ENCODE peak calls at places on chromosome 17, in nine cellular contexts. One of them, this sample, is unnamed.

GRCh38 chr17:35236821-35237220 is 6.1 kb upstream of the SLFN5 start:
- DNase-seq in lung: no peak
- DNase-seq in heart right ventricle: no peak
- DNase-seq in A673: no peak
- DNase-seq in fibroblast of lung: peak; percentile 70
- DNase-seq in tibial nerve: no peak
- DNase-seq in CD4-positive, CD25-positive, alpha-beta regulatory T cell: no peak
- DNase-seq in mesenchymal stem cell: no peak
- DNase-seq in CD8-positive, alpha-beta T cell: no peak
- DNase-seq in this sample: no peak

GRCh38 chr17:9002236-9002609 is 19.1 kb upstream of the NTN1 start:
- DNase-seq in fibroblast of lung: no peak
- DNase-seq in lung: no peak
- DNase-seq in A673: no peak
- DNase-seq in heart right ventricle: no peak
- DNase-seq in CD4-positive, CD25-positive, alpha-beta regulatory T cell: no peak
- DNase-seq in CD8-positive, alpha-beta T cell: no peak
- DNase-seq in mesenchymal stem cell: no peak
- DNase-seq in tibial nerve: no peak
- DNase-seq in this sample: no peak

GRCh38 chr17:55588446-55588845 is 77.2 kb upstream of the SMIM36 start:
- DNase-seq in fibroblast of lung: peak; percentile 47
- DNase-seq in CD8-positive, alpha-beta T cell: no peak
- DNase-seq in lung: no peak
- DNase-seq in heart right ventricle: no peak
- DNase-seq in tibial nerve: no peak
- DNase-seq in A673: no peak
- DNase-seq in CD4-positive, CD25-positive, alpha-beta regulatory T cell: no peak
- DNase-seq in mesenchymal stem cell: peak; percentile 17
- DNase-seq in this sample: no peak

GRCh38 chr17:70624208-70624607 is 454.9 kb downstream of the KCNJ2 start:
- DNase-seq in A673: no peak
- DNase-seq in mesenchymal stem cell: no peak
- DNase-seq in CD4-positive, CD25-positive, alpha-beta regulatory T cell: no peak
- DNase-seq in lung: no peak
- DNase-seq in tibial nerve: no peak
- DNase-seq in heart right ventricle: no peak
- DNase-seq in fibroblast of lung: no peak
- DNase-seq in CD8-positive, alpha-beta T cell: no peak
- DNase-seq in this sample: no peak

GRCh38 chr17:79019631-79020584 is 4.1 kb upstream of the C1QTNF1 start:
- DNase-seq in mesenchymal stem cell: peak; percentile 76
- DNase-seq in lung: no peak
- DNase-seq in heart right ventricle: peak; percentile 79
- DNase-seq in A673: peak; percentile 78
- DNase-seq in fibroblast of lung: peak; percentile 59
- DNase-seq in tibial nerve: peak; percentile 66
- DNase-seq in CD8-positive, alpha-beta T cell: peak; percentile 52
- DNase-seq in CD4-positive, CD25-positive, alpha-beta regulatory T cell: peak; percentile 47
- DNase-seq in this sample: peak; percentile 85

GRCh38 chr17:40598021-40598927 is 33.0 kb upstream of the CCR7 start:
- DNase-seq in fibroblast of lung: no peak
- DNase-seq in tibial nerve: no peak
- DNase-seq in mesenchymal stem cell: no peak
- DNase-seq in heart right ventricle: no peak
- DNase-seq in CD4-positive, CD25-positive, alpha-beta regulatory T cell: no peak
- DNase-seq in lung: no peak
- DNase-seq in CD8-positive, alpha-beta T cell: peak; percentile 63
- DNase-seq in A673: no peak
- DNase-seq in this sample: no peak

GRCh38 chr17:6910987-6911603 is 79.6 kb upstream of the TEKT1 start:
- DNase-seq in A673: peak; percentile 74
- DNase-seq in heart right ventricle: no peak
- DNase-seq in lung: no peak
- DNase-seq in CD4-positive, CD25-positive, alpha-beta regulatory T cell: peak; percentile 54
- DNase-seq in CD8-positive, alpha-beta T cell: no peak
- DNase-seq in mesenchymal stem cell: peak; percentile 59
- DNase-seq in tibial nerve: no peak
- DNase-seq in fibroblast of lung: peak; percentile 26
- DNase-seq in this sample: peak; percentile 89

GRCh38 chr17:15467592-15467991 is at the start of gene CDRT4:
- DNase-seq in CD4-positive, CD25-positive, alpha-beta regulatory T cell: no peak
- DNase-seq in mesenchymal stem cell: no peak
- DNase-seq in A673: no peak
- DNase-seq in tibial nerve: no peak
- DNase-seq in CD8-positive, alpha-beta T cell: no peak
- DNase-seq in heart right ventricle: no peak
- DNase-seq in fibroblast of lung: no peak
- DNase-seq in lung: no peak
- DNase-seq in this sample: no peak

GRCh38 chr17:64357191-64357981 is 33.3 kb downstream of the PECAM1 start:
- DNase-seq in A673: no peak
- DNase-seq in tibial nerve: peak; percentile 40
- DNase-seq in fibroblast of lung: peak; percentile 100
- DNase-seq in heart right ventricle: peak; percentile 66
- DNase-seq in CD8-positive, alpha-beta T cell: no peak
- DNase-seq in lung: no peak
- DNase-seq in mesenchymal stem cell: peak; percentile 91
- DNase-seq in CD4-positive, CD25-positive, alpha-beta regulatory T cell: no peak
- DNase-seq in this sample: peak; percentile 95

GRCh38 chr17:64355536-64356303 is 34.9 kb downstream of the PECAM1 start:
- DNase-seq in lung: no peak
- DNase-seq in tibial nerve: no peak
- DNase-seq in CD4-positive, CD25-positive, alpha-beta regulatory T cell: no peak
- DNase-seq in fibroblast of lung: peak; percentile 91
- DNase-seq in heart right ventricle: no peak
- DNase-seq in A673: no peak
- DNase-seq in mesenchymal stem cell: no peak
- DNase-seq in CD8-positive, alpha-beta T cell: no peak
- DNase-seq in this sample: no peak

GRCh38 chr17:64356304-64356686 is 34.4 kb downstream of the PECAM1 start:
- DNase-seq in CD8-positive, alpha-beta T cell: no peak
- DNase-seq in A673: no peak
- DNase-seq in heart right ventricle: no peak
- DNase-seq in tibial nerve: no peak
- DNase-seq in lung: no peak
- DNase-seq in fibroblast of lung: no peak
- DNase-seq in CD4-positive, CD25-positive, alpha-beta regulatory T cell: no peak
- DNase-seq in mesenchymal stem cell: no peak
- DNase-seq in this sample: no peak

GRCh38 chr17:64354824-64355535 is 35.7 kb downstream of the PECAM1 start:
- DNase-seq in A673: no peak
- DNase-seq in lung: no peak
- DNase-seq in tibial nerve: no peak
- DNase-seq in fibroblast of lung: peak; percentile 60
- DNase-seq in CD8-positive, alpha-beta T cell: no peak
- DNase-seq in CD4-positive, CD25-positive, alpha-beta regulatory T cell: no peak
- DNase-seq in heart right ventricle: no peak
- DNase-seq in mesenchymal stem cell: no peak
- DNase-seq in this sample: peak; percentile 66

DNA sequence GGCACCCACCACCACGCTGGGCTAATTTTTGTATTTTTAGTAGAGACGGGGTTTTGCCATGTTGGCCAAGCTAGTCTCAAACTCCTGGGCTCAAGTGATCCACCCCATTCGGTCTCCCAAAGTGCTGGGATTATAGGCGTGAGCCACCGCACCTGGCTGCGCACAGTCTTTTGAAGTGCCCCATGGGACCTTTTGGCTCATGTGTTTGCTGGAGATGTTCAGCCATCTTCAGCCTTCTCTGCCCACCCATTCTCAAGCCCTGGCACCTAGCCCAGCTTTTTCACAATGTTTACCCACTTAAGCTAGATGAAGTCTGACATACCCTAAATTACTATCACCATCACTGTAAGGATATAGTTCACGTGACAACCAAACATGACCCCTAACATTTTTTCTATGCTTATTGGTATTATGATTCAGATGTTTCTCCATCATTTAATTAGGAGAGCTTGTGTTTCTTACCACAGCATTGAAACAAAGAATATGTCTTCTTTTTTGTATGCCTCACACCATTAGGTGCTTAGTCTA is 32.3 kb downstream of the PECAM1 start:
- DNase-seq in tibial nerve: no peak
- DNase-seq in CD8-positive, alpha-beta T cell: no peak
- DNase-seq in heart right ventricle: no peak
- DNase-seq in CD4-positive, CD25-positive, alpha-beta regulatory T cell: no peak
- DNase-seq in lung: no peak
- DNase-seq in A673: no peak
- DNase-seq in mesenchymal stem cell: no peak
- DNase-seq in fibroblast of lung: peak; percentile 27
- DNase-seq in this sample: peak; percentile 49
- H3K36me3 ChIP-seq in tibial nerve: no peaks in the 10 kb centered on the region
- H3K36me3 ChIP-seq in CD8-positive, alpha-beta T cell: peaks cover 74% of the 10 kb centered on the region
- H3K36me3 ChIP-seq in heart right ventricle: no peaks in the 10 kb centered on the region
- H3K36me3 ChIP-seq in CD4-positive, CD25-positive, alpha-beta regulatory T cell: no peaks in the 10 kb centered on the region
- H3K36me3 ChIP-seq in lung: no peaks in the 10 kb centered on the region
- H3K36me3 ChIP-seq in A673: no peaks in the 10 kb centered on the region
- H3K36me3 ChIP-seq in mesenchymal stem cell: no peaks in the 10 kb centered on the region
- H3K36me3 ChIP-seq in fibroblast of lung: no peaks in the 10 kb centered on the region
- H3K36me3 ChIP-seq in this sample: no peaks in the 10 kb centered on the region

GRCh38 chr17:19445105-19445504 is 34.1 kb downstream of the RNF112 start:
- DNase-seq in fibroblast of lung: no peak
- DNase-seq in tibial nerve: no peak
- DNase-seq in CD4-positive, CD25-positive, alpha-beta regulatory T cell: no peak
- DNase-seq in A673: no peak
- DNase-seq in mesenchymal stem cell: no peak
- DNase-seq in heart right ventricle: no peak
- DNase-seq in lung: no peak
- DNase-seq in CD8-positive, alpha-beta T cell: no peak
- DNase-seq in this sample: no peak

GRCh38 chr17:19448341-19449268 is 37.6 kb downstream of the RNF112 start:
- DNase-seq in CD4-positive, CD25-positive, alpha-beta regulatory T cell: no peak
- DNase-seq in tibial nerve: no peak
- DNase-seq in heart right ventricle: no peak
- DNase-seq in lung: no peak
- DNase-seq in mesenchymal stem cell: peak; percentile 98
- DNase-seq in CD8-positive, alpha-beta T cell: no peak
- DNase-seq in A673: peak; percentile 86
- DNase-seq in fibroblast of lung: peak; percentile 98
- DNase-seq in this sample: peak; percentile 96

GRCh38 chr17:19443148-19443547 is 32.1 kb downstream of the RNF112 start:
- DNase-seq in tibial nerve: no peak
- DNase-seq in heart right ventricle: no peak
- DNase-seq in CD4-positive, CD25-positive, alpha-beta regulatory T cell: no peak
- DNase-seq in CD8-positive, alpha-beta T cell: no peak
- DNase-seq in mesenchymal stem cell: no peak
- DNase-seq in fibroblast of lung: no peak
- DNase-seq in A673: no peak
- DNase-seq in lung: no peak
- DNase-seq in this sample: no peak

DNA sequence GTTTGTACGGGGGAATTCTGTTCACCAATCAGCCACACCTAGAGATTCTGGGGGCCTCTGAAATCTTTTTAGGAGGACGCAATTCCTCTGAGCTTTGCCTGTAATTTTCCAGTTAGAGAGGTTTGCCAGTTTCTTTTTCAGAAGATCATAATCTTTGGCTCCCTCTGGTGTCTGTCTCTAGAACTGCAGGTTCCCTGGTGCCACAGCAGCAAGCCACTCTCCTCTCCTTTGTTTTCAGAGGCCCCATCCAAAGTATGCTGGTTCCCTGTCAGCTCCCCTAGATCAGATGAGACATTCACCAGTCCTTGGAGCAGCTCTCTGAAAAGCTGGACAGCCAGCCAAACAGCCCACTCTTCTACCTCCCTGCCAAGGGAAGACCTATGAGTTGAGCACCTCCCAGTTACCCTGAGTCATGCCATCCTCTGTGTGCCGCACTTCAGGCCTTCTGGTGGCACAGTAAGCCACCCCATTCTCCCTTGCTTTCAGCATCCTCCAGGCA is 36.1 kb downstream of the RNF112 start:
- DNase-seq in mesenchymal stem cell: peak; percentile 82
- DNase-seq in lung: peak; percentile 74
- DNase-seq in CD8-positive, alpha-beta T cell: peak; percentile 78
- DNase-seq in tibial nerve: peak; percentile 54
- DNase-seq in CD4-positive, CD25-positive, alpha-beta regulatory T cell: peak; percentile 73
- DNase-seq in A673: peak; percentile 88
- DNase-seq in fibroblast of lung: peak; percentile 47
- DNase-seq in heart right ventricle: peak; percentile 82
- DNase-seq in this sample: peak; percentile 94
- H3K4me1 ChIP-seq in mesenchymal stem cell: peaks cover 2% of the 10 kb centered on the region
- H3K4me1 ChIP-seq in lung: no peaks in the 10 kb centered on the region
- H3K4me1 ChIP-seq in CD8-positive, alpha-beta T cell: no peaks in the 10 kb centered on the region
- H3K4me1 ChIP-seq in tibial nerve: peaks cover 30% of the 10 kb centered on the region
- H3K4me1 ChIP-seq in CD4-positive, CD25-positive, alpha-beta regulatory T cell: no peaks in the 10 kb centered on the region
- H3K4me1 ChIP-seq in A673: peaks cover 32% of the 10 kb centered on the region
- H3K4me1 ChIP-seq in fibroblast of lung: peaks cover 20% of the 10 kb centered on the region
- H3K4me1 ChIP-seq in heart right ventricle: peaks cover 13% of the 10 kb centered on the region
- H3K4me1 ChIP-seq in this sample: peaks cover 29% of the 10 kb centered on the region

DNA sequence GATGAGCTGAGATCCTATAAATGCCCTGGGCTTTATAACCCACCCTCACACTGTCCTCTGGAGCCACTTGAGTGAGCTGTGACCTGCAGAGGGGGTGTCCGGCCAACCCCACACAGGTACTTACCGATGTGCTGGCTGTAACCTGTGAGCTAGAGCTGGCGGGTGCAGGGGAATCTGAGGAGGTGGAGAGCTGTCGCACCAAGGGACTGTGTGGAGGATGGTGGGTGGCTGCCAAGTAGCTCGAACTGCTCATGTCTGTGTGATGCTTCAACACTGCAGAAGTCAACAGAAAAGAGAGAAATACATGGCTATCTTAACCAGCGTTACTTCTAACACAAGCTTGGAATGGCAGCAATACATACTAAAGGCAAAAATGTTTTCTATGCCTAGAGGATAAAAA is 39.4 kb downstream of the STH start:
- DNase-seq in CD8-positive, alpha-beta T cell: no peak
- DNase-seq in CD4-positive, CD25-positive, alpha-beta regulatory T cell: no peak
- DNase-seq in mesenchymal stem cell: no peak
- DNase-seq in heart right ventricle: no peak
- DNase-seq in tibial nerve: no peak
- DNase-seq in lung: no peak
- DNase-seq in A673: no peak
- DNase-seq in fibroblast of lung: no peak
- DNase-seq in this sample: no peak
- H3K36me3 ChIP-seq in CD8-positive, alpha-beta T cell: peaks cover 84% of the 10 kb centered on the region
- H3K36me3 ChIP-seq in CD4-positive, CD25-positive, alpha-beta regulatory T cell: peaks cover 87% of the 10 kb centered on the region
- H3K36me3 ChIP-seq in mesenchymal stem cell: peaks cover 29% of the 10 kb centered on the region
- H3K36me3 ChIP-seq in heart right ventricle: no peaks in the 10 kb centered on the region
- H3K36me3 ChIP-seq in tibial nerve: peaks cover 35% of the 10 kb centered on the region
- H3K36me3 ChIP-seq in lung: peaks cover 35% of the 10 kb centered on the region
- H3K36me3 ChIP-seq in A673: peaks cover 60% of the 10 kb centered on the region
- H3K36me3 ChIP-seq in fibroblast of lung: peaks cover 10% of the 10 kb centered on the region
- H3K36me3 ChIP-seq in this sample: peaks cover 86% of the 10 kb centered on the region

DNA sequence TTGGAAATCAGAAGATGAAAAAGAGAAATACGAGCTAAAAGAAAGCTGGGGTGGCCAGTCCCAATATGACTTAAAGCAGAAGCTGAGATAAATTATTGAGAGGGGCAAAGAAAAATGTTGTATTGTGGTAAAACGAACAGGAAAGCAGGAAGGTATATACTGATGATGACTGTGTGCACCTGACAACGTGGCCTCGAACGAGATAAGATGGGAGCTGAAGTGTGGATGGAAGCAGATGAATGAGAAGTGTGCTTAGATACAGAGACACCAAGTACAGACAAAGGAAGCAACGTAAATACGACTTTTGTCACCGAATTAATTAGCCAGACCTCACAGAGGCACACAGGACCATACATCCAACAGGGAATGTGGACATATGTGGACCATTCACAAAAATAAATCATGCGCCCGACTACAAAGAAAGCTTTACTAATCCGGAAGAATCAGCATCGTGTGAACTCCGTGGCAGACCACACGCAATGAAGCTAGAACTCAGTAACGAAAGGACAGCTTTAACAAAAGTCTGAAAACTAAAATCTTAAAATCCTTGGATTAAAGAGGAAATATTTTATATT is 218.7 kb downstream of the RPTOR start:
- DNase-seq in mesenchymal stem cell: no peak
- DNase-seq in lung: no peak
- DNase-seq in CD4-positive, CD25-positive, alpha-beta regulatory T cell: no peak
- DNase-seq in A673: no peak
- DNase-seq in tibial nerve: no peak
- DNase-seq in fibroblast of lung: no peak
- DNase-seq in heart right ventricle: no peak
- DNase-seq in CD8-positive, alpha-beta T cell: no peak
- DNase-seq in this sample: no peak
- H3K4me1 ChIP-seq in mesenchymal stem cell: peaks cover 13% of the 10 kb centered on the region
- H3K4me1 ChIP-seq in lung: peaks cover 2% of the 10 kb centered on the region
- H3K4me1 ChIP-seq in CD4-positive, CD25-positive, alpha-beta regulatory T cell: peaks cover 65% of the 10 kb centered on the region
- H3K4me1 ChIP-seq in A673: peaks cover 9% of the 10 kb centered on the region
- H3K4me1 ChIP-seq in tibial nerve: peaks cover 5% of the 10 kb centered on the region
- H3K4me1 ChIP-seq in fibroblast of lung: peaks cover 17% of the 10 kb centered on the region
- H3K4me1 ChIP-seq in heart right ventricle: peaks cover 8% of the 10 kb centered on the region
- H3K4me1 ChIP-seq in CD8-positive, alpha-beta T cell: peaks cover 65% of the 10 kb centered on the region
- H3K4me1 ChIP-seq in this sample: peaks cover 19% of the 10 kb centered on the region